ENCODE peak calls at places on chromosome 1, in nine cellular contexts. L is cardiac fibroblast; H is AG09309; X is fibroblast of lung; Z is fibroblast of mammary gland; I is GM13976; Q is CD4-positive, alpha-beta T cell; M is colonic mucosa; Y is uterus. O is an unnamed sample.

GRCh38 chr1:234683856-234684632 is 74.1 kb upstream of the IRF2BP2 start:
- DNase-seq in L (peak), H (no peak), X (peak), Z (peak), I (no peak), Q (no peak), M (peak), Y (peak), O (no peak)

GRCh38 chr1:197330213-197330612 is 62.2 kb downstream of the CRB1 start:
- DNase-seq in L (no peak), H (no peak), X (no peak), Z (no peak), I (no peak), Q (no peak), M (no peak), Y (no peak), O (no peak)

GRCh38 chr1:27049607-27050006 is 37.0 kb upstream of the TENT5B start:
- DNase-seq in L (no peak), H (no peak), X (no peak), Z (no peak), I (no peak), Q (no peak), M (no peak), Y (no peak), O (no peak)

GRCh38 chr1:169107673-169108160 is 1.2 kb downstream of the ATP1B1 start:
- DNase-seq in L (peak), H (no peak), X (peak), Z (peak), I (no peak), Q (no peak), M (peak), Y (no peak), O (no peak)

GRCh38 chr1:116755681-116756080 is 1.5 kb downstream of the CD2 start:
- DNase-seq in L (no peak), H (no peak), X (no peak), Z (no peak), I (no peak), Q (no peak), M (no peak), Y (no peak), O (no peak)

GRCh38 chr1:163346326-163346870 is 24.6 kb downstream of the NUF2 start:
- DNase-seq in L (peak), H (no peak), X (peak), Z (peak), I (no peak), Q (no peak), M (no peak), Y (no peak), O (no peak)

GRCh38 chr1:24277420-24278169 is 41.6 kb upstream of the GRHL3 start:
- DNase-seq in L (peak), H (no peak), X (peak), Z (peak), I (peak), Q (no peak), M (no peak), Y (no peak), O (peak)

GRCh38 chr1:239997515-239998311 is 94.0 kb upstream of the FMN2 start:
- DNase-seq in L (no peak), H (no peak), X (peak), Z (no peak), I (no peak), Q (no peak), M (no peak), Y (no peak), O (no peak)

GRCh38 chr1:196355206-196355786 is 252.9 kb downstream of the KCNT2 start:
- DNase-seq in L (peak), H (no peak), X (peak), Z (peak), I (no peak), Q (no peak), M (no peak), Y (no peak), O (no peak)

DNA sequence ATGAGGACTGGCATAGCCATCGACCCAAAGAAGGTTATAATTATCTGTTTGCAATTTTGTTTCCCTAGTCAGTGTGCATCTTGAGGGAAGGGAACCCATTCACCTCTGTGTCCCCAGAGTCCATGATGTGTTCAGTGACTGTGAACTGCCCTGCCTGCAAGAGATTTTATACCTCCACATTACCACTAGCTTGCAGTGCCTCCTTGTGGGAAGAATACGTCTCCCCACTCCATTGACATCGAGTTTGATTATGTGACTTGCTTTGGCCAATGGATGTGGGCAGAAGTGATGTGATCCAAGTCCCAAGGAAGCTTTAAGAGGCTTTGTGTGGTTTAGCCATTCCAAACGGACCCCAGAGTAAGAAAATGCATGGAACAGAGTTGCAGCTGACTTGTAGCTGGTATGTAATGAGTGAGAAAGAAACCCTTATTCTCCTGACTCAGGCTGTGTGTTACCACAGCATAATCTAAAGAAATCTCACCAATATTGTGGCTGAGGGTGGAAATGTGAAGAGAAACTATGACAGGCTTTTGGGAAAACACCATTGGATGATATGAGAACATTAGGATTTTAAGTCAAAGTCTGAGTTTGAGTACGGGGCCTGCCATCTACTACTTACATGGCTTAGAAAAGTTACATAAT is 47.8 kb upstream of the NRDC start:
- DNase-seq in L (peak), H (no peak), X (peak), Z (peak), I (no peak), Q (no peak), M (no peak), Y (no peak), O (peak)
- TF ChIP-seq CTCF in L (peak), H (peak), X (peak), Z (peak), I (no peak), Q (no peak), M (no peak), Y (no peak), O (peak)

GRCh38 chr1:231322880-231323530 is 14.6 kb downstream of the EXOC8 start:
- DNase-seq in L (no peak), H (no peak), X (no peak), Z (no peak), I (no peak), Q (no peak), M (no peak), Y (no peak), O (no peak)
- TF ChIP-seq CTCF in L (no peak), H (peak), X (no peak), Z (no peak), I (no peak), Q (no peak), M (no peak), Y (no peak), O (no peak)

DNA sequence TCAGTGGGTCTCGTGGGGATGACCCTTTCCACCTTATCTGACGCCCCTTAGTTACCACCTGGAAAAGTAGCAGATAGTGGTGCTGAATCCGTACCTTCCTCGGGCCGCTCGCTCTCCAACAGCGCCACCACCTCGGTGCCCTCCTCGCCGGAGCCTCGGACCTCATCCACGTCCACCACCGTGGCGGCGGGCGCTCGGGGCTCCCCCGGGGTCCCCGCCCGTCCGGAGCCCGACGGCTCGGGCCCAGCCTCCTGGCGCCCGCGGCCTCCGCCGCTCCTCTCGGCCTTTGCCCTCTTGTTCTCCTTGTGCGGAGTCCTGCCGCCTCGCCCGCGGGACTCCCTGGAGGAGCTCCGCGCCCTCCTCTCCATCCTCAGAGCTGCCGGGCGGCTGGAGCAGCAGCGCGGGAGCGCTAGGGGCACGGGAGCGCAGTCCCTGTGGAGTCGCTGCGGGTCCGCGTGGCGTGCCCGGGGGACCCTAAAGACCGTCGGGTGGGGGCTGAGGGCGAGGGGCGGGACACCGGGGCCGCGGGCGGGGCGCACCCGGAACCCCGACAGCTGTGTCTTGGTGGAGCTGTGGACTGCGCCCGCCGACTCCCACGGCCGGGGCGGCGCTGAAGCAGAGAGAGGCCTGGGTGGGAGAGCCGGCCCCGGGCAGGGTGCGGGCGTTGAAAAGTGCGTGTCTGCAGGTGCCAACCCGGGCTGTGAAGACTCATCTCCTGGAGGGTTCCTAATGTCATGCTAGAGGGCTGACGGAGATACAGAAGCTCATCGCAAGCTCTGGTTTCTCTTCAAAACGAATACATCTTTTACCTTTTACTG is at the start of gene NPHS2:
- DNase-seq in L (no peak), H (no peak), X (no peak), Z (no peak), I (no peak), Q (no peak), M (no peak), Y (no peak), O (no peak)
- TF ChIP-seq CTCF in L (no peak), H (no peak), X (no peak), Z (no peak), I (no peak), Q (no peak), M (no peak), Y (no peak), O (no peak)

DNA sequence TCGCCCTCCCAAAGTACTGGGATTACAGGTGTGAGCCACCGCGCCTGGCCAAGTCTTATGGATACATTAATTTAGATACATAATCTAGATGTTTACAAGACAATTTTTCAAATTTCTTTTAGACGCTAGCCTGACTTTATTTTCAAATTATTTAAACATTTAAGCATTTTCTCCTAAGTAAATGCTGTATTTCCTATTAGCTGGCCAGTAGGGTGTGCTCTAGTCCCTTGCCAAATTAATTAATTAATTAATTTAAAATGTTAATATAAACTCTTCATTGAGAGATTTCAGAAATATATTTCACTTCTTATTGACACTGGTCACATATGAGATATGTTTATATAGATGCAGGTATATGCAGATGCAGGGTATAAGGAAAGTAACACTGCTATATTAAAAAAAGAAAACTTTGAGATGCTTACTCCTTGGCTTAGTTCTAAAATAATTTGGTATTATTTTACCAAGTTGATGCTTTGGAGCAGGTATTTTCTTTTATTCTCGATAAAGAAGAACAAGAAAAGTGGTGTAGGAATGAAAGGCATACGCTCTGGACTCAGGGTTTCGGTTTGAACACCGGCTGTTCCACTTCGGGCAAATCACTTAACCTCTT is 5.2 kb upstream of the ERRFI1 start:
- DNase-seq in L (peak), H (no peak), X (no peak), Z (peak), I (peak), Q (no peak), M (no peak), Y (no peak), O (peak)
- TF ChIP-seq CTCF in L (peak), H (peak), X (peak), Z (peak), I (peak), Q (peak), M (peak), Y (peak), O (peak)